ENCODE peak calls at places on chromosome 3, in six cellular contexts. One of them, this sample, is unnamed. For H3K9me3 and H3K27me3, the result is how much of the 10 kb centered on the place peaks cover.

GRCh38 chr3:156725706-156726105 is 51.3 kb downstream of the TIPARP start:
- DNase-seq in pancreas: no peak
- DNase-seq in uterus: no peak
- DNase-seq in heart right ventricle: no peak
- DNase-seq in colonic mucosa: peak
- DNase-seq in testis: no peak
- DNase-seq in this sample: no peak

GRCh38 chr3:2098398-2099027 is at the start of gene CNTN4:
- DNase-seq in pancreas: peak
- DNase-seq in uterus: peak
- DNase-seq in heart right ventricle: peak
- DNase-seq in colonic mucosa: peak
- DNase-seq in testis: peak
- DNase-seq in this sample: no peak

GRCh38 chr3:116444099-116444700 is 1.1 kb downstream of the LSAMP start:
- DNase-seq in pancreas: no peak
- DNase-seq in uterus: no peak
- DNase-seq in heart right ventricle: no peak
- DNase-seq in colonic mucosa: no peak
- DNase-seq in testis: no peak
- DNase-seq in this sample: no peak

GRCh38 chr3:22608093-22608492 is 595.0 kb upstream of the UBE2E2 start:
- DNase-seq in pancreas: no peak
- DNase-seq in uterus: no peak
- DNase-seq in heart right ventricle: no peak
- DNase-seq in colonic mucosa: no peak
- DNase-seq in testis: no peak
- DNase-seq in this sample: no peak

GRCh38 chr3:67788396-67788795 is 134.0 kb upstream of the SUCLG2 start:
- DNase-seq in pancreas: no peak
- DNase-seq in uterus: no peak
- DNase-seq in heart right ventricle: no peak
- DNase-seq in colonic mucosa: no peak
- DNase-seq in testis: no peak
- DNase-seq in this sample: no peak

GRCh38 chr3:83248454-83248853 is 1487.0 kb upstream of the GBE1 start:
- DNase-seq in pancreas: no peak
- DNase-seq in uterus: no peak
- DNase-seq in heart right ventricle: no peak
- DNase-seq in colonic mucosa: no peak
- DNase-seq in testis: no peak
- DNase-seq in this sample: no peak

GRCh38 chr3:35484939-35485605 is 154.3 kb upstream of the ARPP21 start:
- DNase-seq in pancreas: no peak
- DNase-seq in uterus: no peak
- DNase-seq in heart right ventricle: no peak
- DNase-seq in colonic mucosa: no peak
- DNase-seq in testis: no peak
- DNase-seq in this sample: no peak

GRCh38 chr3:65829228-65829627 is 209.5 kb downstream of the MAGI1 start:
- DNase-seq in pancreas: no peak
- DNase-seq in uterus: no peak
- DNase-seq in heart right ventricle: no peak
- DNase-seq in colonic mucosa: no peak
- DNase-seq in testis: no peak
- DNase-seq in this sample: no peak

GRCh38 chr3:157360044-157360443 is 76.6 kb upstream of the PTX3 start:
- DNase-seq in pancreas: no peak
- DNase-seq in uterus: no peak
- DNase-seq in heart right ventricle: no peak
- DNase-seq in colonic mucosa: no peak
- DNase-seq in testis: no peak
- DNase-seq in this sample: no peak

GRCh38 chr3:67578416-67578815 is 76.0 kb downstream of the SUCLG2 start:
- DNase-seq in pancreas: no peak
- DNase-seq in uterus: no peak
- DNase-seq in heart right ventricle: no peak
- DNase-seq in colonic mucosa: no peak
- DNase-seq in testis: no peak
- DNase-seq in this sample: no peak

GRCh38 chr3:72174043-72174442 is 389.1 kb upstream of the PROK2 start:
- DNase-seq in pancreas: no peak
- DNase-seq in uterus: no peak
- DNase-seq in heart right ventricle: no peak
- DNase-seq in colonic mucosa: no peak
- DNase-seq in testis: no peak
- DNase-seq in this sample: no peak

GRCh38 chr3:186251948-186252619 is 110.0 kb downstream of the DGKG start:
- DNase-seq in pancreas: no peak
- DNase-seq in uterus: no peak
- DNase-seq in heart right ventricle: peak
- DNase-seq in colonic mucosa: no peak
- DNase-seq in testis: no peak
- DNase-seq in this sample: no peak

GRCh38 chr3:167151671-167152070 is 228.4 kb downstream of the ZBBX start:
- DNase-seq in pancreas: no peak
- DNase-seq in uterus: no peak
- DNase-seq in heart right ventricle: no peak
- DNase-seq in colonic mucosa: no peak
- DNase-seq in testis: no peak
- DNase-seq in this sample: no peak

GRCh38 chr3:64084640-64085039 is 61.3 kb upstream of the PSMD6 start:
- DNase-seq in pancreas: no peak
- DNase-seq in uterus: no peak
- DNase-seq in heart right ventricle: no peak
- DNase-seq in colonic mucosa: no peak
- DNase-seq in testis: no peak
- DNase-seq in this sample: no peak

GRCh38 chr3:120802916-120803315 is 60.4 kb downstream of the GTF2E1 start:
- DNase-seq in pancreas: no peak
- DNase-seq in uterus: no peak
- DNase-seq in heart right ventricle: no peak
- DNase-seq in colonic mucosa: no peak
- DNase-seq in testis: no peak
- DNase-seq in this sample: no peak

GRCh38 chr3:189941679-189942078 is 179.0 kb downstream of the P3H2 start:
- DNase-seq in pancreas: no peak
- DNase-seq in uterus: no peak
- DNase-seq in heart right ventricle: no peak
- DNase-seq in colonic mucosa: no peak
- DNase-seq in testis: no peak
- DNase-seq in this sample: no peak

GRCh38 chr3:146156801-146157310 is 4.1 kb downstream of the PLOD2 start:
- DNase-seq in pancreas: no peak
- DNase-seq in uterus: no peak
- DNase-seq in heart right ventricle: no peak
- DNase-seq in colonic mucosa: no peak
- DNase-seq in testis: no peak
- DNase-seq in this sample: no peak

GRCh38 chr3:53531749-53532148 is 37.3 kb downstream of the CACNA1D start:
- DNase-seq in pancreas: no peak
- DNase-seq in uterus: no peak
- DNase-seq in heart right ventricle: no peak
- DNase-seq in colonic mucosa: no peak
- DNase-seq in testis: no peak
- DNase-seq in this sample: no peak

GRCh38 chr3:119974666-119975065 is 119.6 kb downstream of the GSK3B start:
- DNase-seq in pancreas: no peak
- DNase-seq in uterus: no peak
- DNase-seq in heart right ventricle: no peak
- DNase-seq in colonic mucosa: no peak
- DNase-seq in testis: no peak
- DNase-seq in this sample: no peak

GRCh38 chr3:147412917-147413711 is 3.9 kb downstream of the ZIC1 start:
- DNase-seq in pancreas: no peak
- DNase-seq in uterus: no peak
- DNase-seq in heart right ventricle: no peak
- DNase-seq in colonic mucosa: no peak
- DNase-seq in testis: peak
- DNase-seq in this sample: no peak

GRCh38 chr3:150455341-150455740 is 47.2 kb downstream of the TSC22D2 start:
- DNase-seq in pancreas: no peak
- DNase-seq in uterus: no peak
- DNase-seq in heart right ventricle: no peak
- DNase-seq in colonic mucosa: no peak
- DNase-seq in testis: no peak
- DNase-seq in this sample: no peak

GRCh38 chr3:71987089-71987735 is 202.3 kb upstream of the PROK2 start:
- DNase-seq in pancreas: no peak
- DNase-seq in uterus: no peak
- DNase-seq in heart right ventricle: no peak
- DNase-seq in colonic mucosa: no peak
- DNase-seq in testis: peak
- DNase-seq in this sample: no peak

GRCh38 chr3:186385856-186386602 is 24.0 kb upstream of the DGKG start:
- DNase-seq in pancreas: no peak
- DNase-seq in uterus: no peak
- DNase-seq in heart right ventricle: no peak
- DNase-seq in colonic mucosa: no peak
- DNase-seq in testis: no peak
- DNase-seq in this sample: no peak

GRCh38 chr3:110647586-110647985 is 424.0 kb upstream of the NECTIN3 start:
- DNase-seq in pancreas: no peak
- DNase-seq in uterus: no peak
- DNase-seq in heart right ventricle: no peak
- DNase-seq in colonic mucosa: no peak
- DNase-seq in testis: no peak
- DNase-seq in this sample: no peak

GRCh38 chr3:129715854-129716253 is 109.4 kb upstream of the PLXND1 start:
- DNase-seq in pancreas: no peak
- DNase-seq in uterus: no peak
- DNase-seq in heart right ventricle: no peak
- DNase-seq in colonic mucosa: no peak
- DNase-seq in testis: no peak
- DNase-seq in this sample: no peak

GRCh38 chr3:194277547-194278091 is 73.5 kb downstream of the CPN2 start:
- DNase-seq in pancreas: no peak
- DNase-seq in uterus: peak
- DNase-seq in heart right ventricle: peak
- DNase-seq in colonic mucosa: no peak
- DNase-seq in testis: peak
- DNase-seq in this sample: no peak

GRCh38 chr3:44649709-44650108 is 1.2 kb downstream of the ZNF35 start:
- DNase-seq in pancreas: no peak
- DNase-seq in uterus: no peak
- DNase-seq in heart right ventricle: no peak
- DNase-seq in colonic mucosa: no peak
- DNase-seq in testis: no peak
- DNase-seq in this sample: no peak
- H3K9me3 ChIP-seq in pancreas: under half
- H3K9me3 ChIP-seq in uterus: under half
- H3K9me3 ChIP-seq in heart right ventricle: under half
- H3K9me3 ChIP-seq in colonic mucosa: under half
- H3K9me3 ChIP-seq in testis: under half
- H3K9me3 ChIP-seq in this sample: under half

DNA sequence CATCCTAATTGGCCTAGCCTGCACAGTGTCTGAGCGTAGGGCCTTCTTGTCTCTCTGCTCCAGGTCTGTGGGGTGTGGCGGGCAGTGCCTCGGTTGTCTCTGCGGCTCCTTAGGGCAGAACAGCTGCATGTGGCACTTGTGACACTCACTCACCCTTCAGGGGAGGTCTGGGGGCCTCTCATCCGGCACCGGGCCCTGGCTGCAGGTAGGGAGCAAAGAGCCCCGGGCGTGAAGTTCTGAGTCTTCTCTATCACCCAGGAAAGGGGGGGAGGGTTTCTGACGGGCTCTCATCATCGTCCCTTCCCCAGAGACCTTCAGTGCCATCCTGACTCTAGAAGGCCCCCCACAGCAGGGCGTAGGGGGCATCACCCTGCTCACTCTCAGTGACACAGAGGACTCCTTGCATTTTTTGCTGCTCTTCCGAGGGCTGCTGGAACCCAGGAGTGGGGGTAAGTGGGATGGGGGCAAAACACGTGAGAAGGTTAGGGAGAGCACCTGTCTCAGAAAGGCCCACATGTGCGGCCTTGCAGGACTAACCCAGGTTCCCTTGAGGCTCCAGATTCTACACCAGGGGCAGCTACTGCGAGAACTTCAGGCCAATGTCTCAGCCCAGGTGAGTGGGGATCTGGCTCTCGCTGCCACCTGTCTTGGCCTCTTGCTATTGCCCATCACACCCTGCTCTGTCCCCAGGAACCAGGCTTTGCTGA is 2.6 kb downstream of the CHRD start:
- DNase-seq in pancreas: no peak
- DNase-seq in uterus: no peak
- DNase-seq in heart right ventricle: no peak
- DNase-seq in colonic mucosa: no peak
- DNase-seq in testis: no peak
- DNase-seq in this sample: no peak
- H3K27me3 ChIP-seq in pancreas: under half
- H3K27me3 ChIP-seq in uterus: under half
- H3K27me3 ChIP-seq in heart right ventricle: half or more
- H3K27me3 ChIP-seq in colonic mucosa: under half
- H3K27me3 ChIP-seq in testis: under half
- H3K27me3 ChIP-seq in this sample: half or more

DNA sequence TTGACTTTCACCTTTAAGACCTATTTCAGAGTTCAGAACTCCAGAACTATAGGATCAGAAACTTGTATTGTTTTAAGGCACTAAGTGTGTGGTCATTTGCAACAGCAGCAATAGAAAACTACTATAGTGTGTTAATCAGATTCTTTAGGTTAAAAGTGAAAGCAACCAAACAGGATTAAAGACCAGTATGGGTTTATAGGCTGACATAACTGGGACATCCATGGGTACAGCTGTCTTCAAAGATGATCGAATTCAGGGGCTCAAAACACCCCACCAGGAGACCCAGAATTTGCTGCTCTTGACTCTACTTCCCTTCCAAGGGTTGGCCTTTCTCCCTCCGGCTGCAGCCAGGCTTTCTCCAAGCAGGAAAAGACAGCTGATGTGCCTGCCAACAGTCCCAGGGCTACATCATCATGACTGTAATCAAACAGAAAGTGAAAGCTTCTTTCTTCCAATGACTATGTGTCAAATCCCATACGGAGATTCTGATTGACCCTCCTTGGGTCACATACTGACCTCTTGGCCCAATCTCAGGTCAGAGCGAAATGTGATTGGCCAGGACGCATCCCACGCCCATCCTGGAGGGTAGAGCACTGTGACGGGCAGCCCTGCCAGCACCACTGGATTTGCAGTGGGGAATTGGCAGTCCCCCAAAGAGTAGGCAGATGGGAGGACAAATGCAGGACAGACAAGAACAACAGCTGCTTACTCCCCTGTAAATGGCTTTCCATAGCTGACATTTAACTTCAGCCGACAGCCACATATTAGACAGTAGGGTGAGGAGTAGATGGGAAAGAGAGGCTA is 51.4 kb upstream of the RNF7 start:
- DNase-seq in pancreas: no peak
- DNase-seq in uterus: peak
- DNase-seq in heart right ventricle: peak
- DNase-seq in colonic mucosa: peak
- DNase-seq in testis: peak
- DNase-seq in this sample: no peak
- H3K27ac ChIP-seq in pancreas: no peak
- H3K27ac ChIP-seq in uterus: peak
- H3K27ac ChIP-seq in heart right ventricle: peak
- H3K27ac ChIP-seq in colonic mucosa: peak
- H3K27ac ChIP-seq in testis: peak
- H3K27ac ChIP-seq in this sample: no peak

GRCh38 chr3:137763594-137763938 is 549 bp upstream of the SOX14 start:
- DNase-seq in pancreas: peak
- DNase-seq in uterus: no peak
- DNase-seq in heart right ventricle: no peak
- DNase-seq in colonic mucosa: no peak
- DNase-seq in testis: no peak
- DNase-seq in this sample: no peak
- H3K9me3 ChIP-seq in pancreas: under half
- H3K9me3 ChIP-seq in uterus: under half
- H3K9me3 ChIP-seq in heart right ventricle: under half
- H3K9me3 ChIP-seq in colonic mucosa: under half
- H3K9me3 ChIP-seq in testis: under half
- H3K9me3 ChIP-seq in this sample: under half